ENCODE peak calls at places on chromosomes 16 and 17, in seven cellular contexts. L is cardiac muscle cell; R is left colon; T is EH; S is activated naive CD4-positive, alpha-beta T cell treated with Interleukin-2 at 50 U/mL for 16 hours; X is LHCN-M2; V is HEK293T. Z is an unnamed sample.
A peak's percentile ranks its signal among the peaks of the same experiment; 100 is the strongest.

GRCh38 chr16:3881499-3881995 is 1.0 kb upstream of the CREBBP start:
- DNase-seq in T (no peak), X (no peak), R (no peak), S (no peak), V (no peak), L (no peak), Z (no peak)

GRCh38 chr17:60077672-60078519 is 825 bp downstream of the HEATR6 start:
- DNase-seq in X (no peak), T (no peak), L (peak; percentile 51), R (no peak), S (peak; percentile 72), V (no peak), Z (no peak)

GRCh38 chr16:87661561-87661960 is 59.3 kb downstream of the JPH3 start:
- DNase-seq in S (peak; percentile 12), V (peak; percentile 42), X (peak; percentile 23), T (peak; percentile 56), R (no peak), L (peak; percentile 64), Z (no peak)

GRCh38 chr16:79287424-79287917 is 313.1 kb downstream of the MAF start:
- DNase-seq in T (no peak), R (no peak), V (no peak), S (no peak), X (no peak), L (no peak), Z (no peak)

GRCh38 chr17:65560628-65561371 is 648 bp downstream of the AXIN2 start:
- DNase-seq in R (peak; percentile 90), X (peak; percentile 83), L (peak; percentile 95), S (peak; percentile 81), V (peak; percentile 79), T (peak; percentile 83), Z (peak; percentile 87)

GRCh38 chr17:29149431-29150064 is 30.6 kb downstream of the MYO18A start:
- DNase-seq in X (peak; percentile 70), V (no peak), T (no peak), S (no peak), L (peak; percentile 78), R (no peak), Z (peak; percentile 48)

GRCh38 chr16:84555418-84556196 is 51.1 kb upstream of the MEAK7 start:
- DNase-seq in X (no peak), R (no peak), S (no peak), T (no peak), V (no peak), L (no peak), Z (no peak)

GRCh38 chr16:57825298-57826039 is 23.2 kb upstream of the KIFC3 start:
- DNase-seq in L (no peak), S (no peak), T (no peak), R (no peak), X (no peak), V (no peak), Z (no peak)

GRCh38 chr16:3849751-3850543 is 30.6 kb downstream of the CREBBP start:
- DNase-seq in X (no peak), V (no peak), T (no peak), S (no peak), L (no peak), R (no peak), Z (no peak)

GRCh38 chr16:19815418-19815817 is 69.2 kb downstream of the GPRC5B start:
- DNase-seq in T (no peak), L (no peak), R (no peak), X (no peak), V (no peak), S (no peak), Z (no peak)

GRCh38 chr16:81994485-81994884 is 16.8 kb downstream of the SDR42E1 start:
- DNase-seq in R (no peak), S (no peak), T (no peak), X (no peak), L (no peak), V (peak; percentile 17), Z (no peak)

GRCh38 chr17:80874866-80875445 is 116.7 kb upstream of the CHMP6 start:
- DNase-seq in V (no peak), X (no peak), S (no peak), L (no peak), T (no peak), R (no peak), Z (no peak)

GRCh38 chr16:77833906-77834599 is 45.7 kb downstream of the VAT1L start:
- DNase-seq in S (no peak), L (peak; percentile 91), V (no peak), R (no peak), X (peak; percentile 2), T (peak; percentile 75), Z (no peak)

GRCh38 chr16:80997139-80997798 is 9.4 kb downstream of the CMC2 start:
- DNase-seq in T (peak; percentile 50), S (no peak), R (no peak), X (no peak), V (no peak), L (peak; percentile 45), Z (no peak)

GRCh38 chr17:78390241-78391050 is 12.0 kb downstream of the PGS1 start:
- DNase-seq in S (no peak), T (peak; percentile 99), X (peak; percentile 99), V (peak; percentile 36), R (no peak), L (peak; percentile 91), Z (no peak)

GRCh38 chr17:35243459-35244204 is 760 bp downstream of the SLFN5 start:
- DNase-seq in L (peak; percentile 63), R (peak; percentile 45), X (peak; percentile 78), T (peak; percentile 87), V (peak; percentile 15), S (peak; percentile 56), Z (peak; percentile 34)

GRCh38 chr16:83298541-83298940 is 509.2 kb upstream of the HSBP1 start:
- DNase-seq in T (no peak), X (no peak), V (no peak), L (no peak), S (no peak), R (no peak), Z (no peak)

GRCh38 chr16:82152641-82153094 is 17.4 kb downstream of the MPHOSPH6 start:
- DNase-seq in T (peak; percentile 74), R (peak; percentile 52), V (peak; percentile 39), S (no peak), X (no peak), L (no peak), Z (peak; percentile 57)

GRCh38 chr17:58308985-58309917 is 19.3 kb downstream of the TSPOAP1 start:
- DNase-seq in X (no peak), V (no peak), R (no peak), S (no peak), T (no peak), L (no peak), Z (no peak)

GRCh38 chr16:23410176-23410575 is 42.8 kb downstream of the COG7 start:
- DNase-seq in R (no peak), X (peak; percentile 43), L (no peak), V (no peak), T (peak; percentile 63), S (no peak), Z (no peak)

GRCh38 chr16:1437606-1438005 is 6.7 kb downstream of the PERCC1 start:
- DNase-seq in S (no peak), V (no peak), R (no peak), X (no peak), T (no peak), L (no peak), Z (no peak)

GRCh38 chr16:55668337-55669281 is 12.8 kb downstream of the SLC6A2 start:
- DNase-seq in T (peak; percentile 50), R (no peak), L (peak; percentile 15), S (no peak), V (no peak), X (peak; percentile 19), Z (no peak)

GRCh38 chr16:87822002-87822390 is 47.3 kb downstream of the SLC7A5 start:
- DNase-seq in V (no peak), R (no peak), S (no peak), L (no peak), T (no peak), X (no peak), Z (no peak)

GRCh38 chr17:59366040-59366757 is 34.7 kb downstream of the YPEL2 start:
- DNase-seq in R (no peak), T (peak; percentile 47), V (no peak), L (no peak), S (no peak), X (peak; percentile 19), Z (no peak)

GRCh38 chr17:41692722-41693521 is 4.2 kb downstream of the EIF1 start:
- DNase-seq in R (no peak), T (peak; percentile 21), L (no peak), S (no peak), V (no peak), X (no peak), Z (no peak)

GRCh38 chr16:89289428-89290395 is 72.2 kb downstream of the ZNF778 start:
- DNase-seq in V (peak; percentile 95), X (peak; percentile 58), T (peak; percentile 73), R (peak; percentile 61), L (peak; percentile 73), S (peak; percentile 72), Z (peak; percentile 81)

GRCh38 chr17:7782237-7782636 is 51.8 kb upstream of the KDM6B start:
- DNase-seq in X (peak; percentile 37), R (no peak), V (no peak), S (no peak), L (peak; percentile 60), T (peak; percentile 61), Z (no peak)

GRCh38 chr16:22123759-22124490 is 31.6 kb downstream of the VWA3A start:
- DNase-seq in X (no peak), R (no peak), L (no peak), V (no peak), S (no peak), T (no peak), Z (no peak)

GRCh38 chr16:86669937-86670772 is 91.8 kb downstream of the FOXL1 start:
- DNase-seq in X (peak; percentile 83), S (no peak), T (peak; percentile 31), R (no peak), L (no peak), V (no peak), Z (peak; percentile 24)

GRCh38 chr16:50402298-50402895 is 33.6 kb upstream of the BRD7 start:
- DNase-seq in L (no peak), S (no peak), T (no peak), R (no peak), V (no peak), X (no peak), Z (no peak)

Z was measured in colonic mucosa.